ENCODE peak calls at places on chromosomes 1 and 21, in seven cellular contexts. One of them, this sample, is unnamed. For H3K27me3 and H3K36me3, the result is how much of the 10 kb centered on the place peaks cover.

GRCh38 chr21:42847051-42847707 is 32.2 kb downstream of the WDR4 start:
- DNase-seq in IMR-90: no peak
- DNase-seq in tibial artery: peak
- DNase-seq in GM23248: no peak
- DNase-seq in mesendoderm: no peak
- DNase-seq in CD4-positive, alpha-beta memory T cell: no peak
- DNase-seq in heart left ventricle: no peak
- DNase-seq in this sample: peak

GRCh38 chr1:147078606-147079399 is 93.5 kb downstream of the PRKAB2 start:
- DNase-seq in IMR-90: no peak
- DNase-seq in GM23248: no peak
- DNase-seq in CD4-positive, alpha-beta memory T cell: no peak
- DNase-seq in tibial artery: no peak
- DNase-seq in heart left ventricle: no peak
- DNase-seq in mesendoderm: no peak
- DNase-seq in this sample: peak

GRCh38 chr21:35399706-35400105 is 350.6 kb upstream of the RUNX1 start:
- DNase-seq in CD4-positive, alpha-beta memory T cell: no peak
- DNase-seq in tibial artery: no peak
- DNase-seq in IMR-90: no peak
- DNase-seq in GM23248: no peak
- DNase-seq in mesendoderm: no peak
- DNase-seq in heart left ventricle: no peak
- DNase-seq in this sample: no peak

GRCh38 chr1:96116707-96117106 is 604.9 kb upstream of the PTBP2 start:
- DNase-seq in GM23248: no peak
- DNase-seq in CD4-positive, alpha-beta memory T cell: no peak
- DNase-seq in mesendoderm: no peak
- DNase-seq in IMR-90: peak
- DNase-seq in tibial artery: no peak
- DNase-seq in heart left ventricle: no peak
- DNase-seq in this sample: no peak

GRCh38 chr1:64228181-64228957 is 24.9 kb downstream of the UBE2U start:
- DNase-seq in heart left ventricle: no peak
- DNase-seq in tibial artery: no peak
- DNase-seq in IMR-90: peak
- DNase-seq in CD4-positive, alpha-beta memory T cell: no peak
- DNase-seq in GM23248: peak
- DNase-seq in mesendoderm: no peak
- DNase-seq in this sample: no peak

GRCh38 chr21:27365394-27365793 is 398.5 kb upstream of the ADAMTS5 start:
- DNase-seq in heart left ventricle: no peak
- DNase-seq in tibial artery: no peak
- DNase-seq in CD4-positive, alpha-beta memory T cell: no peak
- DNase-seq in mesendoderm: no peak
- DNase-seq in GM23248: peak
- DNase-seq in IMR-90: peak
- DNase-seq in this sample: no peak

GRCh38 chr1:21620461-21620860 is 48.7 kb downstream of the RAP1GAP start:
- DNase-seq in heart left ventricle: no peak
- DNase-seq in GM23248: peak
- DNase-seq in CD4-positive, alpha-beta memory T cell: no peak
- DNase-seq in mesendoderm: no peak
- DNase-seq in IMR-90: no peak
- DNase-seq in tibial artery: no peak
- DNase-seq in this sample: no peak

GRCh38 chr1:97073936-97074335 is 352.4 kb downstream of the PTBP2 start:
- DNase-seq in CD4-positive, alpha-beta memory T cell: no peak
- DNase-seq in GM23248: no peak
- DNase-seq in heart left ventricle: no peak
- DNase-seq in tibial artery: no peak
- DNase-seq in mesendoderm: no peak
- DNase-seq in IMR-90: peak
- DNase-seq in this sample: no peak

GRCh38 chr1:41783189-41783639 is 135.5 kb downstream of the HIVEP3 start:
- DNase-seq in CD4-positive, alpha-beta memory T cell: no peak
- DNase-seq in IMR-90: peak
- DNase-seq in GM23248: peak
- DNase-seq in mesendoderm: no peak
- DNase-seq in tibial artery: no peak
- DNase-seq in heart left ventricle: no peak
- DNase-seq in this sample: no peak

GRCh38 chr1:21921100-21921875 is 15.8 kb downstream of the HSPG2 start:
- DNase-seq in tibial artery: no peak
- DNase-seq in IMR-90: no peak
- DNase-seq in CD4-positive, alpha-beta memory T cell: no peak
- DNase-seq in GM23248: no peak
- DNase-seq in mesendoderm: no peak
- DNase-seq in heart left ventricle: peak
- DNase-seq in this sample: peak

GRCh38 chr1:94707321-94708298 is 112.5 kb upstream of the SLC44A3 start:
- DNase-seq in IMR-90: peak
- DNase-seq in tibial artery: no peak
- DNase-seq in mesendoderm: peak
- DNase-seq in CD4-positive, alpha-beta memory T cell: no peak
- DNase-seq in GM23248: peak
- DNase-seq in heart left ventricle: peak
- DNase-seq in this sample: no peak

GRCh38 chr21:14609274-14609673 is 63.2 kb upstream of the SAMSN1 start:
- DNase-seq in mesendoderm: no peak
- DNase-seq in GM23248: no peak
- DNase-seq in tibial artery: no peak
- DNase-seq in IMR-90: no peak
- DNase-seq in CD4-positive, alpha-beta memory T cell: no peak
- DNase-seq in heart left ventricle: no peak
- DNase-seq in this sample: no peak

GRCh38 chr1:48741380-48741779 is 35.3 kb downstream of the BEND5 start:
- DNase-seq in GM23248: no peak
- DNase-seq in CD4-positive, alpha-beta memory T cell: no peak
- DNase-seq in mesendoderm: no peak
- DNase-seq in tibial artery: no peak
- DNase-seq in heart left ventricle: no peak
- DNase-seq in IMR-90: no peak
- DNase-seq in this sample: no peak

GRCh38 chr1:165356876-165357275 is 361 bp upstream of the LMX1A start:
- DNase-seq in IMR-90: no peak
- DNase-seq in heart left ventricle: no peak
- DNase-seq in GM23248: no peak
- DNase-seq in tibial artery: no peak
- DNase-seq in mesendoderm: peak
- DNase-seq in CD4-positive, alpha-beta memory T cell: no peak
- DNase-seq in this sample: peak

GRCh38 chr1:228938248-228938891 is 203.1 kb downstream of the RHOU start:
- DNase-seq in mesendoderm: peak
- DNase-seq in heart left ventricle: peak
- DNase-seq in GM23248: no peak
- DNase-seq in CD4-positive, alpha-beta memory T cell: no peak
- DNase-seq in tibial artery: peak
- DNase-seq in IMR-90: no peak
- DNase-seq in this sample: no peak

GRCh38 chr1:198643827-198644226 is 5.0 kb downstream of the PTPRC start:
- DNase-seq in IMR-90: no peak
- DNase-seq in CD4-positive, alpha-beta memory T cell: no peak
- DNase-seq in mesendoderm: no peak
- DNase-seq in GM23248: no peak
- DNase-seq in tibial artery: no peak
- DNase-seq in heart left ventricle: no peak
- DNase-seq in this sample: no peak

GRCh38 chr1:53733975-53734649 is 4.9 kb downstream of the GLIS1 start:
- DNase-seq in IMR-90: peak
- DNase-seq in tibial artery: no peak
- DNase-seq in CD4-positive, alpha-beta memory T cell: no peak
- DNase-seq in mesendoderm: no peak
- DNase-seq in GM23248: peak
- DNase-seq in heart left ventricle: no peak
- DNase-seq in this sample: no peak

GRCh38 chr1:111795401-111795800 is 39.7 kb downstream of the DDX20 start:
- DNase-seq in CD4-positive, alpha-beta memory T cell: no peak
- DNase-seq in heart left ventricle: no peak
- DNase-seq in IMR-90: no peak
- DNase-seq in tibial artery: no peak
- DNase-seq in GM23248: no peak
- DNase-seq in mesendoderm: no peak
- DNase-seq in this sample: no peak
- H3K27me3 ChIP-seq in CD4-positive, alpha-beta memory T cell: under half
- H3K27me3 ChIP-seq in heart left ventricle: under half
- H3K27me3 ChIP-seq in IMR-90: under half
- H3K27me3 ChIP-seq in tibial artery: under half
- H3K27me3 ChIP-seq in GM23248: under half
- H3K27me3 ChIP-seq in mesendoderm: under half
- H3K27me3 ChIP-seq in this sample: under half

DNA sequence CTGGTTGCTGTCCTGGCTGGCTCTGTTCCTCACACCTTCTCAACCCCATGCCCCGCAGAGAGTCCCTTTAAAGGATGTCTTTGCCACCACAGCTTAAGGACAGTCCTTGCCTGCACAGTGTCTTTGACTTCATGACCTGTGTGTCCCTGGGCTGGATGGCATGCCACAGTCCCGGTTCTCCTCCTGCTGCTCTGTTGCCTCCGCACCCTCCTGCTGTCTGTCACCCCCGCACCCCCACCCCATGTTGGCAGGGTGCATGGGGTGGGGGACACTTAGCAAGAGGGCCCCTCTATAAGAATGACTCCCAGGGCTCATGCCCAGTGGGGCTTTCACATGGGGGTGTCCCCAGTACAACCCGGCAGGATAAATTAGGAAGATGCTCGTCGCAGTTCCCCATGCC is 41.6 kb upstream of the PADI1 start:
- DNase-seq in GM23248: no peak
- DNase-seq in heart left ventricle: no peak
- DNase-seq in mesendoderm: no peak
- DNase-seq in CD4-positive, alpha-beta memory T cell: no peak
- DNase-seq in tibial artery: no peak
- DNase-seq in IMR-90: no peak
- DNase-seq in this sample: no peak
- H3K4me3 ChIP-seq in GM23248: no peak
- H3K4me3 ChIP-seq in heart left ventricle: no peak
- H3K4me3 ChIP-seq in mesendoderm: no peak
- H3K4me3 ChIP-seq in CD4-positive, alpha-beta memory T cell: no peak
- H3K4me3 ChIP-seq in tibial artery: no peak
- H3K4me3 ChIP-seq in IMR-90: no peak
- H3K4me3 ChIP-seq in this sample: no peak

GRCh38 chr1:119912963-119913362 is 16.6 kb upstream of the ADAM30 start:
- DNase-seq in IMR-90: no peak
- DNase-seq in tibial artery: no peak
- DNase-seq in mesendoderm: no peak
- DNase-seq in GM23248: no peak
- DNase-seq in heart left ventricle: no peak
- DNase-seq in CD4-positive, alpha-beta memory T cell: no peak
- DNase-seq in this sample: no peak

GRCh38 chr1:119918301-119918700 is 22.0 kb upstream of the ADAM30 start:
- DNase-seq in mesendoderm: no peak
- DNase-seq in GM23248: no peak
- DNase-seq in CD4-positive, alpha-beta memory T cell: no peak
- DNase-seq in IMR-90: no peak
- DNase-seq in heart left ventricle: no peak
- DNase-seq in tibial artery: no peak
- DNase-seq in this sample: no peak

GRCh38 chr1:119917304-119918055 is 21.2 kb upstream of the ADAM30 start:
- DNase-seq in GM23248: no peak
- DNase-seq in heart left ventricle: no peak
- DNase-seq in IMR-90: no peak
- DNase-seq in mesendoderm: no peak
- DNase-seq in CD4-positive, alpha-beta memory T cell: no peak
- DNase-seq in tibial artery: no peak
- DNase-seq in this sample: no peak

GRCh38 chr1:119914071-119914470 is 17.8 kb upstream of the ADAM30 start:
- DNase-seq in GM23248: no peak
- DNase-seq in heart left ventricle: no peak
- DNase-seq in IMR-90: no peak
- DNase-seq in tibial artery: no peak
- DNase-seq in mesendoderm: no peak
- DNase-seq in CD4-positive, alpha-beta memory T cell: no peak
- DNase-seq in this sample: no peak

GRCh38 chr1:119915517-119915916 is 19.2 kb upstream of the ADAM30 start:
- DNase-seq in tibial artery: no peak
- DNase-seq in CD4-positive, alpha-beta memory T cell: no peak
- DNase-seq in IMR-90: no peak
- DNase-seq in GM23248: no peak
- DNase-seq in mesendoderm: no peak
- DNase-seq in heart left ventricle: no peak
- DNase-seq in this sample: no peak
- H3K36me3 ChIP-seq in tibial artery: half or more
- H3K36me3 ChIP-seq in CD4-positive, alpha-beta memory T cell: under half
- H3K36me3 ChIP-seq in IMR-90: under half
- H3K36me3 ChIP-seq in GM23248: half or more
- H3K36me3 ChIP-seq in mesendoderm: under half
- H3K36me3 ChIP-seq in heart left ventricle: under half
- H3K36me3 ChIP-seq in this sample: under half

GRCh38 chr1:110554871-110555801 is 36.2 kb upstream of the KCNA10 start:
- DNase-seq in GM23248: peak
- DNase-seq in mesendoderm: peak
- DNase-seq in CD4-positive, alpha-beta memory T cell: no peak
- DNase-seq in heart left ventricle: peak
- DNase-seq in IMR-90: peak
- DNase-seq in tibial artery: peak
- DNase-seq in this sample: peak

GRCh38 chr1:110557481-110557880 is 38.5 kb upstream of the KCNA10 start:
- DNase-seq in CD4-positive, alpha-beta memory T cell: no peak
- DNase-seq in tibial artery: no peak
- DNase-seq in mesendoderm: no peak
- DNase-seq in IMR-90: no peak
- DNase-seq in GM23248: no peak
- DNase-seq in heart left ventricle: no peak
- DNase-seq in this sample: no peak

GRCh38 chr1:110556471-110556807 is 37.5 kb upstream of the KCNA10 start:
- DNase-seq in CD4-positive, alpha-beta memory T cell: no peak
- DNase-seq in mesendoderm: no peak
- DNase-seq in IMR-90: no peak
- DNase-seq in GM23248: no peak
- DNase-seq in heart left ventricle: no peak
- DNase-seq in tibial artery: no peak
- DNase-seq in this sample: no peak

GRCh38 chr1:110559157-110559556 is 40.2 kb upstream of the KCNA10 start:
- DNase-seq in IMR-90: peak
- DNase-seq in GM23248: peak
- DNase-seq in tibial artery: no peak
- DNase-seq in heart left ventricle: no peak
- DNase-seq in CD4-positive, alpha-beta memory T cell: no peak
- DNase-seq in mesendoderm: no peak
- DNase-seq in this sample: no peak

DNA sequence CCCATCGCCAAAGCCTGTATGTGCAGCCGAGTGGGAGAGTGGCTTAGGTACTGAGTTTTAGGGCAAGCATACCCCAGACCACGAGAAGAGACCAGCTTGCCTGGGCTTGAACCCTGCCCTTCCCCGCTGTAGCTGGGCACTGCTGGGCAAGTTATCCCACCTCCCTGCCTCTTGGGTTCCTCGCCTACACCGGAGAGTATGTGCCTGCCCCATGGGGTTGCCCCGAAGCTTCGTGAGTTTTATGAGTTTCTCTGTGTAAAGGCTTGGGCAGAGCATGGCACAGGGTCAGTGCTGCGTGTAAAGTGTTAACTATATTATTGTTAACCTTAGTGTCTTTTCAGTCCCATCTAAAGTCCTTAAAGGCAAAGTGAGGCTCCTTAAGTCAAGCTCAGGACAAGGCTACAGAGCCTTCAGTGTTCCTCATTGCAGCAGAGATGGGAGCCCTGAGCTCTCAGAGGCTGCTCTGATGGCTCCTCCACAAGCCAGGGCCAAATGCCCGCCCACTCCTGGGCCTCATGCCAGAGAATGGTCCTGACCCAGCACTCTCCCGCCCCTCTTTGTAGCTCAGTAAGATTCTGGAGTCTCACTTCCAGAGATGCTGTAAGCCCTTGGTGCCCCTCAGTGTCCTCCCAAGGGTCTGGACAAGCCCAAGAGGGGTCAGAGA is 37.0 kb upstream of the KCNA10 start:
- DNase-seq in IMR-90: no peak
- DNase-seq in GM23248: no peak
- DNase-seq in CD4-positive, alpha-beta memory T cell: no peak
- DNase-seq in tibial artery: peak
- DNase-seq in mesendoderm: no peak
- DNase-seq in heart left ventricle: peak
- DNase-seq in this sample: peak
- H3K27me3 ChIP-seq in IMR-90: under half
- H3K27me3 ChIP-seq in GM23248: under half
- H3K27me3 ChIP-seq in CD4-positive, alpha-beta memory T cell: under half
- H3K27me3 ChIP-seq in tibial artery: under half
- H3K27me3 ChIP-seq in mesendoderm: under half
- H3K27me3 ChIP-seq in heart left ventricle: under half
- H3K27me3 ChIP-seq in this sample: under half

This sample was measured in H7.